ENCODE peak calls at places on chromosomes 11 and 22, in four cellular contexts. R, E, J and A are unnamed samples.
A peak's percentile ranks its signal among the peaks of the same experiment; 100 is the strongest.

GRCh38 chr11:44305643-44306468 is 4.1 kb downstream of the ALX4 start:
- DNase-seq in R (peak; percentile 54), E (peak; percentile 27), J (no peak), A (peak; percentile 52)

GRCh38 chr11:35466058-35466457 is 46.7 kb upstream of the SLC1A2 start:
- DNase-seq in R (no peak), E (no peak), J (no peak), A (no peak)

GRCh38 chr11:55806248-55806647 is 4.9 kb upstream of the OR5L1 start:
- DNase-seq in R (no peak), E (no peak), J (no peak), A (no peak)

GRCh38 chr11:125314264-125315087 is 149.9 kb downstream of the PKNOX2 start:
- DNase-seq in R (no peak), E (no peak), J (no peak), A (no peak)

GRCh38 chr11:35525501-35526175 is at the start of gene PAMR1:
- DNase-seq in R (no peak), E (peak; percentile 32), J (peak; percentile 89), A (peak; percentile 33)

GRCh38 chr11:118012083-118012669 is 26.0 kb downstream of the IL10RA start:
- DNase-seq in R (no peak), E (no peak), J (peak; percentile 33), A (no peak)

GRCh38 chr22:21735198-21736083 is at the start of gene YPEL1:
- DNase-seq in R (peak; percentile 98), E (peak; percentile 98), J (peak; percentile 99), A (peak; percentile 98)

GRCh38 chr22:22369962-22370265 is 125.3 kb downstream of the VPREB1 start:
- DNase-seq in R (no peak), E (no peak), J (no peak), A (no peak)

GRCh38 chr11:125262194-125262824 is 97.8 kb downstream of the PKNOX2 start:
- DNase-seq in R (no peak), E (no peak), J (peak; percentile 16), A (no peak)

GRCh38 chr11:132588366-132588765 is 943.9 kb downstream of the OPCML start:
- DNase-seq in R (no peak), E (no peak), J (no peak), A (no peak)

GRCh38 chr11:70584786-70585545 is 186.6 kb downstream of the CTTN start:
- DNase-seq in R (no peak), E (no peak), J (no peak), A (no peak)

GRCh38 chr22:50306753-50307749 is at the start of gene PLXNB2:
- DNase-seq in R (peak; percentile 84), E (peak; percentile 83), J (peak; percentile 91), A (peak; percentile 84)

GRCh38 chr11:20360650-20361049 is 2.9 kb upstream of the HTATIP2 start:
- DNase-seq in R (no peak), E (no peak), J (peak; percentile 60), A (peak; percentile 38)

GRCh38 chr11:133821776-133822175 is 23.5 kb downstream of the SPATA19 start:
- DNase-seq in R (peak; percentile 40), E (peak; percentile 46), J (peak; percentile 57), A (peak; percentile 65)

GRCh38 chr11:34513674-34513995 is at the start of gene ELF5:
- DNase-seq in R (no peak), E (no peak), J (no peak), A (no peak)

GRCh38 chr11:63978551-63979235 is 4.3 kb downstream of the COX8A start:
- DNase-seq in R (no peak), E (no peak), J (no peak), A (no peak)

GRCh38 chr11:121328967-121329653 is 36.5 kb downstream of the SC5D start:
- DNase-seq in R (no peak), E (no peak), J (no peak), A (no peak)

GRCh38 chr11:120129570-120129969 is 8.3 kb downstream of the TRIM29 start:
- DNase-seq in R (peak; percentile 11), E (no peak), J (no peak), A (no peak)

GRCh38 chr11:134374171-134374570 is 37.9 kb downstream of the B3GAT1 start:
- DNase-seq in R (no peak), E (no peak), J (no peak), A (no peak)

GRCh38 chr11:109851780-109852390 is 241.3 kb upstream of the ZC3H12C start:
- DNase-seq in R (no peak), E (no peak), J (no peak), A (no peak)

GRCh38 chr22:43198936-43199335 is 12.0 kb upstream of the TTLL12 start:
- DNase-seq in R (no peak), E (no peak), J (no peak), A (no peak)

GRCh38 chr11:134879341-134879740 is 467.3 kb upstream of the B3GAT1 start:
- DNase-seq in R (no peak), E (no peak), J (no peak), A (no peak)

GRCh38 chr11:6152126-6152525 is 18.0 kb downstream of the OR52B2 start:
- DNase-seq in R (no peak), E (no peak), J (no peak), A (no peak)

GRCh38 chr11:84398017-84398626 is 1112.0 kb upstream of the CCDC90B start:
- DNase-seq in R (no peak), E (no peak), J (peak; percentile 51), A (no peak)

GRCh38 chr11:65488273-65489058 is 10.4 kb upstream of the MALAT1 start:
- DNase-seq in R (no peak), E (peak; percentile 72), J (peak; percentile 57), A (no peak)

GRCh38 chr11:133243832-133244231 is 288.5 kb downstream of the OPCML start:
- DNase-seq in R (no peak), E (no peak), J (no peak), A (no peak)

GRCh38 chr11:7901319-7901854 is 29.7 kb downstream of the OR10A6 start:
- DNase-seq in R (no peak), E (no peak), J (no peak), A (no peak)

GRCh38 chr22:27135582-27135981 is 478.2 kb downstream of the MIAT start:
- DNase-seq in R (no peak), E (no peak), J (peak; percentile 65), A (no peak)

GRCh38 chr11:77212314-77213007 is 84.4 kb downstream of the MYO7A start:
- DNase-seq in R (peak; percentile 8), E (no peak), J (no peak), A (no peak)

GRCh38 chr22:48666620-48667019 is 1161.1 kb downstream of the BRD1 start:
- DNase-seq in R (no peak), E (no peak), J (no peak), A (no peak)
- H3K9me3 ChIP-seq in R (no peaks in the 10 kb centered on the region), E (no peaks in the 10 kb centered on the region), J (no peaks in the 10 kb centered on the region), A (peaks cover 28% of the 10 kb centered on the region)

GRCh38 chr11:101885631-101886030 is 29.2 kb upstream of the CEP126 start:
- DNase-seq in R (no peak), E (no peak), J (no peak), A (no peak)

GRCh38 chr11:101881586-101881985 is 33.2 kb upstream of the CEP126 start:
- DNase-seq in R (no peak), E (no peak), J (no peak), A (no peak)

GRCh38 chr11:101880208-101880607 is 34.6 kb upstream of the CEP126 start:
- DNase-seq in R (no peak), E (no peak), J (peak; percentile 83), A (no peak)
- TF ChIP-seq CTCF in R (peak; percentile 52), E (no peak), J (peak; percentile 63), A (no peak)

GRCh38 chr11:62612366-62613274 is at the start of the genes EML3 and ROM1:
- DNase-seq in R (peak; percentile 92), E (peak; percentile 92), J (peak; percentile 97), A (peak; percentile 86)

GRCh38 chr11:62610814-62611704 is 1.5 kb downstream of the EML3 start:
- DNase-seq in R (no peak), E (no peak), J (no peak), A (no peak)

GRCh38 chr11:62611705-62612365 is 740 bp downstream of the EML3 start:
- DNase-seq in R (peak; percentile 34), E (peak; percentile 58), J (peak; percentile 87), A (peak; percentile 57)

GRCh38 chr11:62608776-62609175 is 3.8 kb downstream of the EML3 start:
- DNase-seq in R (no peak), E (no peak), J (no peak), A (no peak)

DNA sequence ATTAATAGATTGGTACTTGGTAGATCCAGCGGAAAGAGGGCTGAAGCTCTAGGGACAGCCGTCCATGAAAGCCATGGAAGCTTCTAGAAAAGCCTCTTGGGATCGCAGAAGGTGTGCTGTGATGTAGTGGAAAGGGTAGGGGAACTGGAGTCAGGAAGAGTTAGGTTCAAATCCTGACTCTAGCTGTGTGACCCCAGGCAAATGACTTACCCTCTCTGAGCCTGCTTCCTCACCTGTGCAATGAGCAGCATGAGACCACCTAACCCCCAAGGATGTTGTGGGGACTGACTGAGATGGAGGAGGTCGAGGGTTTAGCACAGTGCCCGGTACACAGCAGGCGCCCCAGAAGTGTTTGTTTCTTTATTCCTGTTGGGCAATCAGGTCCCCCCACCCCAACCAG is 2.2 kb downstream of the EML3 start:
- DNase-seq in R (no peak), E (no peak), J (no peak), A (no peak)
- H3K4me1 ChIP-seq in R (no peaks in the 10 kb centered on the region), E (peaks cover 6% of the 10 kb centered on the region), J (peaks cover 6% of the 10 kb centered on the region), A (peaks cover 40% of the 10 kb centered on the region)

DNA sequence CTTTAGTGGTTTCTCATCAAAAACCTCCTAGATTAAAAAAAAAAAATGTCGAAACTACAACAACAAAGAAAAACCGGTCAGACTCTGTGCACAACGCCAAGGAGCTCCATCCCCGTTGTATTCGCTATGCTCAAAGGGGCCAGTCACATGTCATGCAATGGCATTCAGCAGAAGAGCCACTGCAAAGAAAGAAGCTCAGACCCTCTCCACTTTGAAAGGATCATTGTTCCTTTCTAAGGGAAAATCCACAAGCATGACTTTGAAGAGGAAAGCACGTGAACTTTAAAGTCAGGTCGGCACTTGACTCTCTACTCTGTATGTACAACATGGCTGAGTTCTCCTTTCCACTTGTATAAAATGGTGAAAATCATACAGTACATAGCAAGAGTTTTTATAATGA is 655.5 kb downstream of the ETS1 start:
- DNase-seq in R (no peak), E (no peak), J (no peak), A (no peak)
- H3K9me3 ChIP-seq in R (no peaks in the 10 kb centered on the region), E (no peaks in the 10 kb centered on the region), J (no peaks in the 10 kb centered on the region), A (no peaks in the 10 kb centered on the region)

DNA sequence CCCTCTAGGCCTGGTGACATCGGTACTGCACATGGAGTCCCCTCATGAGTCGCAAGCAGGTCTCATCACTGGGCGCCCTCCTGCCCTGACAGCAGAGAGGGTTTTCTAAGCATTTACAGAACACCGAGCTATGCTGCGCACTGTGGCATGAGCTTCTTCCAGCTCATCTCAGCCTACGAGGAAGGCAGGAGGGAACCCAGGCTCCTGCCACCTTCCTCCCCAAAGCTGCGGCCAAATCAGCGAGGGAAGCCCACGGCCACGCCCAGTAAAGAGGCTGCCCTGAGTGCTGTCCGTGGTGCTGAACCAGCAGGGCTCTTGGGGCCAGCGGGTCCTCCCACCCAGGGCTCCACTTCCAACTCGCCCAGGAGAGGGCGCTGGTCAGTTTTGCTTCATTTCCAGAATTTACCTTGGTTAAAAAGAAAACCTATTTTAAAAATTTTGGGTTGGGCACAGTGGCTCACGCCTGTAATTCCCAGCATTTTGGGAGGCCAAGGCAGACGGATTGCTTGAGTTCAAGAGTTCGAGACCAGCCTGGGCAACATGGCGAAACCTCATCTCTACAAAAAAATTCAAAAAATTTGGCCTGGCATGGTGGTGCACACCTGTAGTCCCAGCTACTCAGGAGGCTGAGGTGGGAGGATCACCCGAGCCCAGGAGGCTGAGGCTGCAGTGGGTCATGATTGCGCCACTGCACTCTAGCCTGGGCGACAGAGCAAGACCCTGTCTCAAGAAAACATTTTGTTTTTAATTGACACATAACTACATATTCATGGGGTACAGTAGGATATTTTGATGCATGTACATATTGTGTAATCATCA is 34.2 kb downstream of the PHF21B start:
- DNase-seq in R (peak; percentile 47), E (peak; percentile 80), J (peak; percentile 88), A (peak; percentile 76)
- TF ChIP-seq CTCF in R (peak; percentile 10), E (peak; percentile 70), J (peak; percentile 94), A (no peak)